ENCODE peak calls at places on chromosomes 13 and 19, in six cellular contexts. J is colonic mucosa, D is cardiac fibroblast, B is WTC11, V is IMR-90, I is chondrocyte. R is an unnamed sample.

GRCh38 chr13:60990032-60990733 is 425.5 kb downstream of the PCDH20 start:
- DNase-seq in D (no peak), V (no peak), B (peak; percentile 63), J (no peak), I (no peak), R (no peak)

GRCh38 chr19:44741841-44742352 is 6.6 kb upstream of the BCL3 start:
- DNase-seq in I (no peak), V (peak; percentile 100), B (no peak), J (peak; percentile 99), D (peak; percentile 100), R (peak; percentile 99)

GRCh38 chr19:50003810-50004419 is 21.3 kb downstream of the VRK3 start:
- DNase-seq in J (no peak), D (peak; percentile 94), I (no peak), V (peak; percentile 97), B (no peak), R (peak; percentile 96)

GRCh38 chr13:66673401-66673800 is 556.7 kb downstream of the PCDH9 start:
- DNase-seq in V (peak; percentile 42), B (no peak), I (no peak), J (no peak), D (peak; percentile 93), R (peak; percentile 82)

GRCh38 chr19:8056533-8056932 is 4.0 kb downstream of the CCL25 start:
- DNase-seq in B (no peak), V (no peak), J (no peak), I (no peak), D (no peak), R (no peak)

GRCh38 chr19:22335716-22336115 is 49.5 kb downstream of the ZNF729 start:
- DNase-seq in V (no peak), J (no peak), B (no peak), D (no peak), I (no peak), R (no peak)

GRCh38 chr19:39426170-39426569 is 9.6 kb downstream of the RPS16 start:
- DNase-seq in J (no peak), I (no peak), V (no peak), D (no peak), B (no peak), R (no peak)

GRCh38 chr13:51935326-51936171 is 73.8 kb downstream of the CCDC70 start:
- DNase-seq in V (no peak), J (peak; percentile 52), B (peak; percentile 63), D (peak; percentile 5), I (no peak), R (peak; percentile 3)

GRCh38 chr13:43072394-43072793 is 49.0 kb downstream of the DNAJC15 start:
- DNase-seq in D (peak; percentile 44), B (no peak), I (no peak), J (no peak), V (no peak), R (no peak)

GRCh38 chr19:31783592-31783991 is 434.4 kb upstream of the TSHZ3 start:
- DNase-seq in V (no peak), B (no peak), I (no peak), J (no peak), D (no peak), R (no peak)

GRCh38 chr13:74056829-74057564 is 77.2 kb downstream of the KLF12 start:
- DNase-seq in I (no peak), V (no peak), D (no peak), B (no peak), J (no peak), R (no peak)

GRCh38 chr13:48142437-48142836 is 47.5 kb upstream of the MED4 start:
- DNase-seq in V (no peak), B (no peak), D (no peak), I (no peak), J (no peak), R (no peak)

GRCh38 chr19:10299545-10300458 is 9.8 kb downstream of the ZGLP1 start:
- DNase-seq in V (no peak), B (no peak), D (no peak), J (no peak), I (no peak), R (no peak)

GRCh38 chr13:84126671-84127171 is 244.4 kb upstream of the SLITRK1 start:
- DNase-seq in V (no peak), I (no peak), D (no peak), B (no peak), J (no peak), R (no peak)

GRCh38 chr19:8702350-8702749 is 3.8 kb upstream of the ACTL9 start:
- DNase-seq in V (no peak), D (no peak), I (no peak), B (no peak), J (no peak), R (no peak)

GRCh38 chr13:27263438-27263837 is 7.2 kb upstream of the RASL11A start:
- DNase-seq in V (no peak), B (no peak), I (no peak), D (no peak), J (no peak), R (no peak)

GRCh38 chr19:51891193-51891747 is 3.5 kb upstream of the ZNF577 start:
- DNase-seq in V (no peak), D (no peak), I (no peak), J (no peak), B (no peak), R (no peak)

GRCh38 chr19:30719189-30719990 is 347.2 kb downstream of the ZNF536 start:
- DNase-seq in B (peak; percentile 48), V (no peak), I (no peak), J (peak; percentile 44), D (peak; percentile 44), R (no peak)

GRCh38 chr19:10431943-10432735 is 11.8 kb downstream of the PDE4A start:
- DNase-seq in J (peak; percentile 82), I (no peak), B (peak; percentile 64), V (no peak), D (peak; percentile 49), R (no peak)

GRCh38 chr13:31038834-31039552 is 106.5 kb downstream of the TEX26 start:
- DNase-seq in V (peak; percentile 44), J (no peak), D (peak; percentile 21), B (no peak), I (no peak), R (no peak)

GRCh38 chr19:39737351-39737750 is 478 bp downstream of the CLC start:
- DNase-seq in I (no peak), V (no peak), J (no peak), D (no peak), B (no peak), R (no peak)

GRCh38 chr13:92345627-92346026 is 881.0 kb upstream of the GPC6 start:
- DNase-seq in V (no peak), J (no peak), D (no peak), I (no peak), B (no peak), R (no peak)

GRCh38 chr13:75414036-75414827 is 67.7 kb downstream of the TBC1D4 start:
- DNase-seq in D (no peak), B (no peak), I (no peak), J (no peak), V (no peak), R (no peak)

GRCh38 chr13:48493851-48494250 is 39.0 kb downstream of the RCBTB2 start:
- DNase-seq in V (peak; percentile 12), J (no peak), B (no peak), D (peak; percentile 56), I (no peak), R (peak; percentile 11)

GRCh38 chr19:42634409-42635232 is 39.9 kb upstream of the CEACAM8 start:
- DNase-seq in J (no peak), I (no peak), B (peak; percentile 64), V (peak; percentile 20), D (peak; percentile 25), R (peak; percentile 33)
- TF ChIP-seq CTCF in J (peak; percentile 53), I (peak; percentile 51), B (peak; percentile 52), V (peak; percentile 73), D (peak; percentile 86), R (peak; percentile 87)

DNA sequence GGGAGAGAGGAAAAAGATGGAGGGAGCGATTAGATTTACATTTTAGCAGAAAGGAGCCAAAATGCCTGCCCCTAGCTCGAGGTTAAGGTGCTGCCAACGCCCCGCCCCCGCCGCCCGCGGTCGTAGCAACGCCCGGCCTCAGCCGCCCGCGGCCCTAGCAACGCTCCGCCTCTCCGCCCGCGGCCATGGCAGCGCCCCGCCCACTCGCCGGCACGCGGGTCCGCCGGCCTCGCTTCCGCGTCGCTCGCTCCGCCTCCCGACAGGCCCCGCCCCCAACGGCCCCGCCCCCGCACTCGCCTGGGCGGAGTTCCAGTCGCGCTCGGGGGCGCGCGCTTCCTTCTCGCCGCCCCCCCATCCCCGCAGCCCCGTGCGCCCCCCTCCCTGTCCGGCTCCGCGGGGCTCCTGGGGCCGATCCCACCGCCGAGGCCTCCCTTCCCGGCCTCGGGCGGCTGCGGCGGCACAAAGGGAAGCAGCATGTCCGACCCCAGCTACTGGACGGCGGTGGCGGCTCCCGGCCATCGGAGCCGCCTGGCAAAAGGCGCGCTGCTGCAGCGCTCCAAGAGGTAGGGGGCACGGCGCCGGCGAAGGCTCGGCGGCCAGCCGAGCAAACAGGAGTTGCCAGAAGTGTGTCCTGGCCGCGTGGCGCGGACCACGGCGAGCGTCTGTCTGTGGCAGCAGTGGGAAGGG is 20.3 kb downstream of the MAST3 start:
- DNase-seq in B (peak; percentile 96), J (peak; percentile 94), V (peak; percentile 73), D (peak; percentile 90), I (no peak), R (peak; percentile 62)
- TF ChIP-seq CTCF in B (no peak), J (no peak), V (peak; percentile 11), D (no peak), I (peak; percentile 38), R (no peak)

DNA sequence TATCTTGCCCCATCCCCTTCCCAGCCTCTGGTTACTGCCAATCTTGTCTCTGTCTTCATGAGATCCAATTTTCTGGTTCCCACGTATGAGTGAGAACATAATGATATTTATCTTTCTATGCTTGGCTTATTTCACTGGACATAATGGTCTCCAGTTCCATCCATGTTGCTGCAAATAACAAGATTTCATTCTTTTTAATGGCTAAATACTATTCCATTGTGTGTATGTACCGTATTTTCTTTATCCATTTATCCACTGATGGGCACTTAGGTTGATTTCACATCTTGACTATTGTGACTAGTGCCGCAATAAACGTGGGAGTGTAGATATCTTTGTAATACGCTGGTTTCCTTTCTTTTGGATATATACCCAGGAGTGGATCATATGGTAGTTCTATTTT is 43.0 kb downstream of the CHST8 start:
- DNase-seq in D (no peak), J (no peak), B (no peak), V (no peak), I (no peak), R (no peak)
- TF ChIP-seq CTCF in D (no peak), J (no peak), B (no peak), V (no peak), I (no peak), R (no peak)

DNA sequence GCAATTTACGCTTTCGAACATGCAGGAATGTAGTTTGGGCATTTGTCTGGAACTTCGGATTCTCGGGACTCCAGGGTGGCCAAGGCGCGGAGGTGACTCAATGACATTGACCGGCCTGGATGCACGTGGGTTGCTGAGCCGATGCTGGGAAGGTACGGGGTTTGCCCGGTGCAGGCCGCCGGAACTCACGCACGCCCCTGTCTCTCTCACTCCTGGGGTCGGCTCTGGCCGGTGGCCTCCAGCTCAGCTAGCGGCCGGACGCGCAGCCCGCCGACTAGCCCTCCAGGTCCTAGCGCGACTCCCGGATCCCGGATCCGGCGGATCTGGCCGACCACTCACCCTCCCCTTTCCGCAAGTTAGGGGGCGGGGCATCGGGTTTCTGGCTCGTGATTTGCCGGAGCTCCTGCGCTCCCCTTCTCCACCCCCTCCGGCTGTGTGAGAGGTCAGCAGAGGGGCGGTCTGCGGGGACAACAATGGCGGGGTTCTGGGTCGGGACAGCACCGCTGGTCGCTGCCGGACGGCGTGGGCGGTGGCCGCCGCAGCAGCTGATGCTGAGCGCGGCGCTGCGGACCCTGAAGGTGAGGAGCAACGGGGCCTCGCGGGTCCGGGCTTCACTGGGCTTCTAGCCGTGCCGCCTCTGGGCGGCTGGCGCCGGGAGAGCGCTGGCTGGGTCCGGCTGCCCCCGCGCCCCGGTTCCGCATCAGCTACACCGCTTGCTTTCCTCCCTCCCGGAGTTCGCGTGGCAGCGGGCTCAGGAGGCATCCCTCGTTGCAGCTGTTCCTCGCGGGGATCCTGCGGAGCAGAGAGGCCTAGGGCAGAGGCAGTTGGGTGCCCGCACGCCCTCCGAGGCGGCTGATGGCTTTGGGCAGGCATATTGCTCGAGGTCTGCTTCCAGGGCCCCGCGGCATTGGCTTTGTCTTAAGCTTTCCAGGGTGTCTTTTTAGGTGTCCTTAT is at the start of gene PCCA:
- DNase-seq in B (peak; percentile 100), V (peak; percentile 89), J (peak; percentile 99), I (peak; percentile 98), D (peak; percentile 95), R (peak; percentile 90)
- TF ChIP-seq CTCF in B (no peak), V (no peak), J (no peak), I (no peak), D (no peak), R (no peak)

R was measured in HFFc6.